ENCODE peak calls at places on chromosome 1, in nine cellular contexts. W, E, T, I, O, S, N, R and X are unnamed samples.

GRCh38 chr1:206000641-206001339 is 2.4 kb downstream of the RAB7B start:
- DNase-seq in W (no peak), E (no peak), T (no peak), I (no peak), O (peak; percentile 74), S (no peak), N (no peak), R (no peak), X (no peak)

GRCh38 chr1:232725303-232726047 is 79.7 kb upstream of the MAP10 start:
- DNase-seq in W (no peak), E (no peak), T (no peak), I (no peak), O (no peak), S (no peak), N (no peak), R (no peak), X (no peak)

GRCh38 chr1:31769720-31770390 is 5.7 kb upstream of the ADGRB2 start:
- DNase-seq in W (no peak), E (no peak), T (no peak), I (no peak), O (no peak), S (peak; percentile 54), N (no peak), R (no peak), X (no peak)

GRCh38 chr1:11898831-11899467 is 27.3 kb downstream of the KIAA2013 start:
- DNase-seq in W (no peak), E (peak; percentile 68), T (no peak), I (no peak), O (no peak), S (no peak), N (no peak), R (no peak), X (no peak)

GRCh38 chr1:9840176-9840575 is 16.4 kb upstream of the CLSTN1 start:
- DNase-seq in W (no peak), E (peak; percentile 18), T (no peak), I (no peak), O (no peak), S (no peak), N (no peak), R (no peak), X (no peak)

GRCh38 chr1:212228591-212229119 is 56.6 kb upstream of the PPP2R5A start:
- DNase-seq in W (peak; percentile 48), E (peak; percentile 63), T (no peak), I (no peak), O (no peak), S (peak; percentile 85), N (peak; percentile 71), R (no peak), X (no peak)

GRCh38 chr1:209046935-209047334 is 536.6 kb upstream of the CAMK1G start:
- DNase-seq in W (no peak), E (no peak), T (no peak), I (no peak), O (no peak), S (no peak), N (no peak), R (no peak), X (no peak)

GRCh38 chr1:18948048-18948912 is 8.2 kb downstream of the IFFO2 start:
- DNase-seq in W (no peak), E (no peak), T (no peak), I (no peak), O (no peak), S (no peak), N (no peak), R (no peak), X (no peak)

GRCh38 chr1:58365328-58365727 is 181.2 kb downstream of the OMA1 start:
- DNase-seq in W (no peak), E (no peak), T (no peak), I (no peak), O (no peak), S (no peak), N (no peak), R (no peak), X (no peak)

GRCh38 chr1:70146488-70146887 is 58.9 kb downstream of the LRRC40 start:
- DNase-seq in W (no peak), E (no peak), T (no peak), I (no peak), O (peak; percentile 67), S (no peak), N (no peak), R (no peak), X (no peak)

GRCh38 chr1:112457241-112457640 is 51.5 kb upstream of the WNT2B start:
- DNase-seq in W (no peak), E (no peak), T (no peak), I (no peak), O (peak; percentile 82), S (no peak), N (no peak), R (no peak), X (no peak)

GRCh38 chr1:93659805-93660479 is 21.7 kb downstream of the BCAR3 start:
- DNase-seq in W (no peak), E (no peak), T (no peak), I (no peak), O (peak; percentile 25), S (no peak), N (no peak), R (no peak), X (no peak)

GRCh38 chr1:238404506-238404905 is 513.8 kb upstream of the ZP4 start:
- DNase-seq in W (no peak), E (no peak), T (no peak), I (no peak), O (no peak), S (no peak), N (no peak), R (no peak), X (no peak)

GRCh38 chr1:238401138-238401537 is 510.4 kb upstream of the ZP4 start:
- DNase-seq in W (no peak), E (no peak), T (no peak), I (no peak), O (no peak), S (no peak), N (no peak), R (no peak), X (no peak)

GRCh38 chr1:238404921-238405320 is 514.2 kb upstream of the ZP4 start:
- DNase-seq in W (no peak), E (no peak), T (no peak), I (no peak), O (no peak), S (no peak), N (no peak), R (no peak), X (no peak)

GRCh38 chr1:238396140-238396539 is 505.4 kb upstream of the ZP4 start:
- DNase-seq in W (no peak), E (no peak), T (no peak), I (no peak), O (no peak), S (no peak), N (no peak), R (no peak), X (no peak)

GRCh38 chr1:238399558-238399957 is 508.8 kb upstream of the ZP4 start:
- DNase-seq in W (no peak), E (no peak), T (no peak), I (no peak), O (peak; percentile 0), S (no peak), N (no peak), R (no peak), X (no peak)
- TF ChIP-seq CTCF in W (no peak), E (no peak), T (no peak), I (peak; percentile 33), O (no peak), S (no peak), N (no peak), R (no peak), X (no peak)

GRCh38 chr1:47416319-47417128 is 439 bp downstream of the FOXE3 start:
- DNase-seq in W (no peak), E (no peak), T (no peak), I (no peak), O (no peak), S (no peak), N (no peak), R (no peak), X (no peak)
- H3K4me3 ChIP-seq in W (no peak overlapping the region), E (peak overlapping the region; percentile 36), T (peak overlapping the region; percentile 38), I (no peak overlapping the region), O (peak overlapping the region; percentile 7), S (no peak overlapping the region), N (peak overlapping the region; percentile 8), R (no peak overlapping the region), X (no peak overlapping the region)

GRCh38 chr1:14987829-14988603 is 165.5 kb upstream of the TMEM51 start:
- DNase-seq in W (no peak), E (no peak), T (no peak), I (no peak), O (peak; percentile 13), S (no peak), N (no peak), R (no peak), X (no peak)

GRCh38 chr1:14980801-14981200 is 172.7 kb upstream of the TMEM51 start:
- DNase-seq in W (no peak), E (no peak), T (no peak), I (no peak), O (peak; percentile 69), S (no peak), N (no peak), R (no peak), X (no peak)

GRCh38 chr1:14982029-14982428 is 171.5 kb upstream of the TMEM51 start:
- DNase-seq in W (no peak), E (no peak), T (no peak), I (no peak), O (no peak), S (no peak), N (no peak), R (no peak), X (no peak)

GRCh38 chr1:14988636-14989035 is 164.9 kb upstream of the TMEM51 start:
- DNase-seq in W (no peak), E (no peak), T (no peak), I (no peak), O (no peak), S (no peak), N (no peak), R (no peak), X (no peak)

DNA sequence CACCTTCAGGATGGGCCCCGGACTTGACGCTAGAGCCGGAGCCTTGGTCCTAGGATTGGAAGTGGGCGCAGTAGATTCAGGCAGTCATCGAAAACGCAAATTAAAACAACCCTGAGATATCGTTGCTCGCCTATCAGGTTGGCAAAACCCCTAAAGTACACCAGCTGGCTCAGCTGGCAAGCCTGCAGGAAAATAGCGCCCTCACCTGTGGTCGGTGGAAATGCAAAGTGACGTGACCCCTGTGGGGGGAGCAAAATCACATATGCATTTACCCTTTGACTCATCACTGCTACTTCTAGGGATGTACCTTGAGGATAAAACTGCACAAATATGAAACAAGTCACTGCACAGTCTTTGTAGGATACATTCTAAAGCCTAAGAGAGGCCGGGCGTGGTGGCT is 170.3 kb upstream of the TMEM51 start:
- DNase-seq in W (no peak), E (no peak), T (no peak), I (no peak), O (no peak), S (no peak), N (no peak), R (no peak), X (no peak)
- TF ChIP-seq CTCF in W (no peak), E (no peak), T (no peak), I (peak; percentile 61), O (no peak), S (no peak), N (no peak), R (no peak), X (peak; percentile 32)

DNA sequence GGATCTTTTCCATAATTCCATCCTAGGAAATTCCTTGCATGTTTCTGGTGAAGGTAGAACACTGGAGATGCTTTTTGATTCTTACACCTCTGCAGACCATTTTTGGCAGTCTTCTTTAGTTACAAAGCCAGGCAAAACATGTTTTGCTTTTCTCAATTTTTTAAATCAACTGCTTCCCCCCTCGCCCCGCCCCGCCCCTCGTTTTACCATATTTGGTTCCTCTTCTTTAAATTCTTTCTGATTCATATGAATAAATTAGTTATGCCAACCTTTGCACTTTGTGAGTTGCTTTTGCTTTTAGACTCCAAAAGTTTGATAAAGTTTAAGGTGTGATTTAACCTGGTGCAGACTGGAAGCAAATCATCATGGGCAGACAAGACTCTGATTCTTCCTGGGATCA is 78.8 kb upstream of the AK4 start:
- DNase-seq in W (no peak), E (no peak), T (no peak), I (no peak), O (no peak), S (no peak), N (no peak), R (no peak), X (no peak)
- H3K4me3 ChIP-seq in W (no peak overlapping the region), E (peak overlapping the region; percentile 56), T (no peak overlapping the region), I (peak overlapping the region; percentile 85), O (no peak overlapping the region), S (no peak overlapping the region), N (no peak overlapping the region), R (no peak overlapping the region), X (no peak overlapping the region)